ENCODE peak calls at places on chromosomes 11 and 22, in six cellular contexts. Y is body of pancreas, A is right lobe of liver, N is ovary, V is Peyer's patch, M is tibial nerve. L is an unnamed sample. For H3K36me3, the result is how much of the 10 kb centered on the place peaks cover.

GRCh38 chr11:45333023-45333422 is 46.9 kb upstream of the SYT13 start:
- DNase-seq in Y (no peak), A (no peak), N (no peak), V (no peak), M (no peak), L (no peak)

GRCh38 chr11:116657842-116658825 is 114.7 kb downstream of the BUD13 start:
- DNase-seq in Y (no peak), A (no peak), N (no peak), V (no peak), M (no peak), L (no peak)

GRCh38 chr11:7892751-7893356 is 38.2 kb downstream of the OR10A6 start:
- DNase-seq in Y (peak), A (no peak), N (no peak), V (no peak), M (no peak), L (no peak)

GRCh38 chr22:44828193-44828592 is 75.8 kb downstream of the ARHGAP8 start:
- DNase-seq in Y (no peak), A (no peak), N (no peak), V (no peak), M (no peak), L (no peak)

GRCh38 chr11:10725114-10725906 is 25.7 kb upstream of the CTR9 start:
- DNase-seq in Y (peak), A (no peak), N (no peak), V (no peak), M (no peak), L (no peak)

GRCh38 chr22:29762263-29762662 is 4.5 kb downstream of the ZMAT5 start:
- DNase-seq in Y (no peak), A (no peak), N (no peak), V (no peak), M (no peak), L (no peak)

GRCh38 chr11:103806130-103806900 is 230.1 kb upstream of the DDI1 start:
- DNase-seq in Y (peak), A (no peak), N (peak), V (no peak), M (peak), L (no peak)

GRCh38 chr11:131745405-131745804 is 375.0 kb downstream of the NTM start:
- DNase-seq in Y (no peak), A (no peak), N (no peak), V (no peak), M (no peak), L (no peak)

GRCh38 chr11:111001091-111001430 is 244.5 kb upstream of the POU2AF2 start:
- DNase-seq in Y (no peak), A (no peak), N (no peak), V (no peak), M (no peak), L (no peak)

GRCh38 chr22:16609548-16610261 is 17.1 kb upstream of the CCT8L2 start:
- DNase-seq in Y (no peak), A (no peak), N (no peak), V (no peak), M (no peak), L (no peak)
- H3K4me3 ChIP-seq in Y (no peak), A (no peak), N (peak), V (peak), M (peak), L (peak)

DNA sequence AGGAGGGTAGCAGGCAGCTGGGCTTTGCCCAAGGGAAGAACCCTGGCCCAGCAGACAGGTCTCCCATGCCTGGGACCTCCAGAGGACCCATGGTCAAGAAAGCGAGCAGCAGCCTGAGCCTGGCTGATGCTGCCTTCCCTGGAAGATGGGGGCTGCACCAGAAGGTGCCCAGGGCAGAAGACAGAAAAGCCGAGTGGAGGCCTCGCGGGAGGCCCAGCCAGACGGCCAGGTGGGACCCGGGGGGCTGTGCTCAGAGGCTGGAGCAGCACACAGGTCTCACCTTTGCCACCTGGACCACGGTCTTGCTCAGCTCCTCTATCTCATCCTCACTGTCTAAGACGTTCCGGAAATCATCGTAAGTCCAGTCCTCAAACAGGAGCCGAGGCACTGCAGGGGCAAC is 10.9 kb downstream of the CHID1 start:
- DNase-seq in Y (no peak), A (no peak), N (no peak), V (no peak), M (no peak), L (no peak)
- H3K36me3 ChIP-seq in Y (under half), A (under half), N (under half), V (under half), M (half or more), L (half or more)

GRCh38 chr22:36299911-36300310 is 47.0 kb downstream of the APOL1 start:
- DNase-seq in Y (no peak), A (no peak), N (no peak), V (no peak), M (no peak), L (no peak)
- TF ChIP-seq POLR2A in Y (no peak), A (no peak), N (no peak), V (no peak), M (no peak), L (no peak)

DNA sequence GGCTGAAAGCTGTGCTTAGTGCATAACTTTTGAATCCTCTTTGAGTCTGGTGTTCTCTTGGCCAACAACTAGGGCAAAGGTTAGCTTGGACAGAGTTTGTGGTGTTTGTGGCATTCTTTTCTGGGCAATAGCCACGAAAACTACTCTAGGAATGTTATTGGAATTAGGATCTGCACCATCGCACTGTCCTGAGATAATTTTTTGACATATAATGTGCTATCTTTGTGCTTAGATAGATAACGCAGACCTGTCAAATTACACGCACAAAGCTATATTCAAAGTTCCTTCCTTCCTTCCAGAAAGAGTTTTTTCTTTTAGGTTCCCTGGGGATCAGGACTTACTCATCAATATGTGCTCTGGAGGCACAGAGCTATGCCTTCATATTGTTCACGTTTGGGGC is 166.8 kb upstream of the MTMR2 start:
- DNase-seq in Y (no peak), A (no peak), N (no peak), V (no peak), M (no peak), L (no peak)
- H3K4me3 ChIP-seq in Y (no peak), A (no peak), N (no peak), V (no peak), M (no peak), L (no peak)

DNA sequence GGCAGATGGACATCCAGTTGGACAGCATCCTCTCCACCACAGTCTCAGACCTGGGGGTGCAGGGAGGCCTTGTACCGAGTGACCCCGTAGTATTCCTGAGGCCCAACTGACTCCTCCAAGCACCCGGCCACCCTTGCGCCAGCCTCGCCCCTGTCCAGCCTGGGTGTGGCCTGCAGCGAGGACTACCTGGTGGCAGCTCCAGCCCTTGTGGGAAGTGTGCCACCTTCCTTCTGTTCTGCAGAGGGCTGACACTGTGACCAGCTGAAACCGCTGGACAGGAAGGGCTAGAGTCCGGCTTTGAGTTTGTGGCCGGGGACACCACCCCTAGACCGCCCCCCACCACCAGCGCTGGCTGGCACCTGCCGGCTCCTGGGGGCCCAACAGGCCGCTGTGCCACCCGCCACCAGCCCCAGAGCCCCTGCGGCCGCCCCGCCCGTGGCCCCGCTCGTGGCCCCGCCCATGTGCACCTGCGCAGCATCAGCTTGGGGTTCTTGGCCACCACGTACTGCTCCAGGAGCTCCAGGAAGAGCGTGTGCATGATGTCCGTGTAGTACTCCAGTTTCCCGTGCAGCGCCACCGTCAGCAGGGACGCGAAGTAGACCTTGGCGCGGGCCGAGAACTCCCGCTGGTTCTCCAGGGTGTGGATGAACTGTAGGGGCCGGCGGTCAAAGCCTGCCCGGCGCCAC is 10.0 kb upstream of the MAPK11 start:
- DNase-seq in Y (no peak), A (no peak), N (no peak), V (no peak), M (no peak), L (no peak)
- H3K36me3 ChIP-seq in Y (under half), A (half or more), N (under half), V (under half), M (half or more), L (half or more)

L was measured in upper lobe of left lung.